ENCODE peak calls at places on chromosomes 12 and 14, in ten cellular contexts. Z, S, A, O, W, J, T, D, M and N are unnamed samples.

GRCh38 chr14:20332946-20333782 is at the start of gene CCNB1IP1:
- DNase-seq in M (no peak), A (no peak), T (no peak), S (peak; percentile 71), O (peak; percentile 38), Z (peak; percentile 95), D (peak; percentile 74), W (peak; percentile 5), J (peak; percentile 54), N (peak; percentile 44)

GRCh38 chr12:47082963-47083621 is 3.3 kb upstream of the AMIGO2 start:
- DNase-seq in O (no peak), Z (peak; percentile 97), D (no peak), S (peak; percentile 31), M (no peak), J (no peak), T (no peak), A (no peak), W (no peak), N (no peak)

GRCh38 chr12:95701722-95702418 is 88.7 kb downstream of the NTN4 start:
- DNase-seq in W (no peak), A (no peak), Z (no peak), D (no peak), M (no peak), T (no peak), O (no peak), J (no peak), S (no peak), N (no peak)

GRCh38 chr12:39906237-39906636 is 199.6 kb downstream of the SLC2A13 start:
- DNase-seq in M (no peak), O (no peak), Z (no peak), D (no peak), S (no peak), A (no peak), W (no peak), J (no peak), T (no peak), N (no peak)

GRCh38 chr12:95004610-95005009 is 1.1 kb upstream of the NDUFA12 start:
- DNase-seq in A (no peak), Z (peak; percentile 11), S (no peak), O (no peak), T (no peak), J (no peak), D (no peak), W (no peak), M (no peak), N (no peak)

GRCh38 chr12:100859063-100859627 is 64.6 kb downstream of the ANO4 start:
- DNase-seq in W (no peak), A (no peak), S (no peak), O (no peak), T (no peak), M (no peak), Z (no peak), D (no peak), J (no peak), N (no peak)

GRCh38 chr12:93319523-93320045 is 58.1 kb upstream of the NUDT4 start:
- DNase-seq in W (no peak), O (no peak), S (peak; percentile 6), D (no peak), J (no peak), Z (no peak), M (no peak), A (no peak), T (no peak), N (no peak)

GRCh38 chr12:49367381-49368239 is at the start of gene SPATS2:
- DNase-seq in A (peak; percentile 94), M (peak; percentile 97), O (peak; percentile 95), Z (peak; percentile 25), J (no peak), D (peak; percentile 96), T (peak; percentile 97), S (peak; percentile 93), W (no peak), N (no peak)

GRCh38 chr14:90408713-90409112 is 11.9 kb downstream of the CALM1 start:
- DNase-seq in W (no peak), Z (no peak), O (no peak), T (no peak), S (no peak), J (no peak), M (no peak), D (no peak), A (no peak), N (no peak)

GRCh38 chr12:8698830-8699330 is 1.1 kb downstream of the RIMKLB start:
- DNase-seq in Z (peak; percentile 41), J (no peak), W (no peak), T (no peak), O (no peak), D (no peak), A (no peak), S (no peak), M (no peak), N (no peak)

GRCh38 chr12:42129595-42130204 is 15.0 kb downstream of the GXYLT1 start:
- DNase-seq in A (no peak), O (no peak), Z (peak; percentile 73), T (no peak), J (no peak), S (peak; percentile 67), W (no peak), D (no peak), M (no peak), N (peak; percentile 46)

GRCh38 chr12:76644950-76645349 is 85.4 kb upstream of the OSBPL8 start:
- DNase-seq in M (no peak), S (no peak), A (no peak), W (no peak), T (no peak), O (no peak), Z (no peak), J (no peak), D (no peak), N (no peak)

GRCh38 chr14:105537580-105538474 is 11.4 kb downstream of the TMEM121 start:
- DNase-seq in D (peak; percentile 79), T (peak; percentile 82), M (peak; percentile 76), A (peak; percentile 78), J (peak; percentile 58), O (peak; percentile 54), S (peak; percentile 52), W (peak; percentile 70), Z (no peak), N (peak; percentile 75)

GRCh38 chr12:96985515-96986362 is 78.7 kb downstream of the NEDD1 start:
- DNase-seq in A (peak; percentile 51), T (peak; percentile 67), Z (no peak), S (peak; percentile 11), J (peak; percentile 70), O (no peak), M (peak; percentile 60), W (peak; percentile 45), D (peak; percentile 66), N (peak; percentile 57)

GRCh38 chr14:34722723-34723545 is 8.5 kb upstream of the CFL2 start:
- DNase-seq in O (no peak), A (no peak), W (peak; percentile 4), J (peak; percentile 53), T (no peak), S (peak; percentile 57), Z (peak; percentile 34), D (peak; percentile 44), M (no peak), N (peak; percentile 39)

GRCh38 chr12:21852251-21852650 is 77.7 kb upstream of the KCNJ8 start:
- DNase-seq in J (no peak), O (no peak), T (no peak), W (no peak), D (no peak), A (no peak), M (no peak), Z (peak; percentile 71), S (no peak), N (no peak)

GRCh38 chr14:99327458-99328250 is 55.7 kb upstream of the BCL11B start:
- DNase-seq in Z (no peak), W (no peak), D (no peak), S (no peak), J (peak; percentile 52), T (peak; percentile 42), M (no peak), A (no peak), O (no peak), N (no peak)
- TF ChIP-seq CTCF in Z (no peak), W (no peak), D (no peak), S (no peak), J (no peak), T (no peak), M (no peak), A (no peak), O (no peak), N (no peak)

GRCh38 chr14:78598046-78598652 is 428.0 kb downstream of the NRXN3 start:
- DNase-seq in W (peak; percentile 2), J (peak; percentile 59), A (peak; percentile 43), M (no peak), S (peak; percentile 46), T (no peak), Z (peak; percentile 42), O (peak; percentile 27), D (peak; percentile 73), N (peak; percentile 67)

GRCh38 chr14:78593949-78594348 is 423.8 kb downstream of the NRXN3 start:
- DNase-seq in T (no peak), D (no peak), W (no peak), Z (no peak), A (no peak), J (no peak), M (no peak), S (no peak), O (peak; percentile 13), N (no peak)

GRCh38 chr14:78595797-78596196 is 425.6 kb downstream of the NRXN3 start:
- DNase-seq in S (no peak), A (no peak), W (no peak), T (no peak), Z (no peak), J (no peak), D (no peak), O (no peak), M (no peak), N (peak; percentile 33)
- TF ChIP-seq CTCF in S (no peak), A (no peak), W (no peak), T (no peak), Z (no peak), J (no peak), D (no peak), O (peak; percentile 20), M (no peak), N (no peak)

GRCh38 chr12:7319934-7320333 is 16.1 kb downstream of the ACSM4 start:
- DNase-seq in D (no peak), M (no peak), W (no peak), S (no peak), O (no peak), Z (no peak), T (no peak), A (no peak), J (no peak), N (no peak)
- TF ChIP-seq CTCF in D (no peak), M (no peak), W (no peak), S (no peak), O (no peak), Z (no peak), T (no peak), A (no peak), J (no peak), N (no peak)

DNA sequence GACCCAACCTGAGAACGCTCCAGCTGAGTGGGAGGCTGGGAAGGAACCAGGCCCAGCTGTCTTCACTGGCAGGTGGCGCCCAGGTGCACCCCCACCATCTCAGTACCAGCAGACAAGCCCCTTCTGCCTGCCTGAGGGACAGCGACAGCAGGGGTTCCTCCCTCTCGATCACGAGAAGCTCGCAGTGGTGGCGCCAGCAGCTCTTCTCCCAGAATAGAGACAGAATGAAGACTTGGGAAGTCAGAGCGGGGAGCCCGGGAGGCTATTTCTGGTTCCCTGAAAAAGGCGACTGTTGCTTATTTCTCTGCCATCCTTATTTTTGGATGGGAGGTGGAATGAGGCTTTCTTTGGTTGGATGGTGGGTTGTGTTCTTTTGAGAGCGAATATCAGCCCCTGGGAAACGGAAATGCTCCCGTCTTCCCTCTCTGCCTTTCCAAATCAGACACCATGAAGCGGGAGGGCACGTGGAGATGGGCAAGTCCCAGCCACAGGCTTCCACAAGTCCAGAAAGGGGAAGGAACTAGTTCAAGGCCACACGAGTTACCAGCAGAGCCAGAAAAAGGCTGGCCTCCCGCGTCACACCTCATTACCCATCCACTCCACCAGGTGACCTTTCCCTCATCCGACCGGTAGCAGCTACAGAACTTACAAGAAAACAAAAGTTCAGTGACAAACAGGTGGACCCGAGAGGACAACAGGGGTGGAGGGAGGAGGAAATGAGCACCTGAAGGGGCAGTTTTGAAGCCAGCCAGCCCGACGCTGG is 46.7 kb downstream of the CHGA start:
- DNase-seq in A (peak; percentile 52), D (no peak), T (no peak), S (peak; percentile 65), M (peak; percentile 62), Z (no peak), O (peak; percentile 2), J (no peak), W (no peak), N (no peak)
- TF ChIP-seq CTCF in A (no peak), D (no peak), T (no peak), S (no peak), M (no peak), Z (no peak), O (no peak), J (no peak), W (no peak), N (no peak)